ENCODE peak calls at places on chromosomes 16 and 17, in four cellular contexts. H is ovary, P is thoracic aorta, I is breast epithelium. A is an unnamed sample. For H3K4me1, the result is how much of the 10 kb centered on the place peaks cover.

GRCh38 chr17:21166599-21167265 is 40.0 kb downstream of the DHRS7B start:
- DNase-seq in I (no peak), H (no peak), P (no peak), A (no peak)

GRCh38 chr16:69466547-69466946 is 42.1 kb downstream of the CYB5B start:
- DNase-seq in P (no peak), H (no peak), I (no peak), A (no peak)

GRCh38 chr17:60158751-60159478 is 9.1 kb downstream of the CA4 start:
- DNase-seq in I (no peak), H (no peak), P (no peak), A (no peak)

GRCh38 chr16:67931712-67932461 is at the start of gene CTRL:
- DNase-seq in P (no peak), I (no peak), H (no peak), A (no peak)

GRCh38 chr16:76940251-76940650 is 250.7 kb upstream of the MON1B start:
- DNase-seq in P (no peak), I (no peak), H (no peak), A (no peak)

GRCh38 chr17:63944736-63945499 is 12.8 kb upstream of the CD79B start:
- DNase-seq in H (no peak), I (no peak), P (no peak), A (no peak)

GRCh38 chr17:17710728-17711541 is 29.7 kb downstream of the RAI1 start:
- DNase-seq in H (no peak), P (peak), I (peak), A (peak)

GRCh38 chr16:12090162-12090552 is 113.6 kb downstream of the SNX29 start:
- DNase-seq in P (no peak), I (peak), H (no peak), A (no peak)

GRCh38 chr17:4789951-4790704 is 1.4 kb downstream of the GLTPD2 start:
- DNase-seq in P (peak), H (peak), I (peak), A (peak)

GRCh38 chr17:4789701-4789950 is 862 bp downstream of the GLTPD2 start:
- DNase-seq in I (no peak), P (no peak), H (no peak), A (no peak)

GRCh38 chr17:4788807-4789700 is at the start of gene GLTPD2:
- DNase-seq in P (no peak), H (no peak), I (no peak), A (peak)

GRCh38 chr17:4788159-4788806 is 481 bp upstream of the GLTPD2 start:
- DNase-seq in P (no peak), I (no peak), H (no peak), A (no peak)

DNA sequence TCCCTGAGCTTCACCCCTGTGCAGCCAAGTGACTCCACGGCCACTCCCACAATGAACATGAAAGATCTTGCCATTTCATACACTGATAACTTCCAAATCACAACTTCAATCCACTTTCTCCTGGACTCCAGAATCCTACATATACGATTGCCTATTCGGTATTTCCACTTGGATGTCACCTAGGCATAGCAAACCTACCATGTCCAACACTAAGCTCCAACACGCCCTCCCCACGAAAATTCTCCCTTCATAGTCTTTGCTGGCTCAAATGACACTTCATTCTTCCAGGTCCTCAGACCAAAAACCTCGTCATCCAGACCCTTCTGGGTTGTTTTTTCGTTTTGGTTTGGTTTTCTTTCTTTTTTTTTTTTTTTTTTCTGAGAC is 1.9 kb downstream of the GLTPD2 start:
- DNase-seq in I (no peak), P (no peak), H (no peak), A (no peak)
- H3K27ac ChIP-seq in I (peak), P (peak), H (peak), A (no peak)

DNA sequence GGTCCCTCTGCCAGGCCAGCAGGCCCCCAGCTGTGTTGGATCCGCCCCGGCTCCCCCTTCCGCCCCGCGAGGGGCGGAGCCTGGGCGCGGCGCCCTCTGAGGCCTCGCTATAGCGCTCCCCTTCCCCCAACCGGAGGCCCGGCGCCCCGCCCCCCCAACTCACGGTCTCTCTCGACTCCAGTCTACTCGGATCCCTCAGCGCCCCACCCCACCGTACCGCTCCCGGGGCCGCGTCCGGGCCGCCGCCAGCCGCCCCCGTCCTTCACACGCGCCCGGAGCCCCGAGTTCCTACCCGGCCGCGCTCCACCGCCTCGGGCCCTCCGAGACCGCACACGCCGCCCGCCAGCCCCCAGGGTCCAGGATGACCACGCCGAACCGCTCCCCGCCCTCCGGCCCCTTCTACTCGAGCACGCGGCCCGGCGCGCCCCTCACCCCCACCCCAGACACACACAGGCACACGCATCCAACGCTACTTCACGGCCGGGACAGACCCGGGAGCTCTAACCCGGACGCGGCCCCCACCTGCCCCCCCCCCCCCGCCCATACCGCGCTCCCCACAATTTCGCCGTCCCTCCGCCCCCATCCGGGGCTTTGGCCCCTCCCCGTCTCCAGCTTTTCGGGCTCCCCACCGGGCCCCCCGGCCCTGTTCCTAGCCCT is 1.4 kb downstream of the PHF23 start:
- DNase-seq in H (peak), P (no peak), I (no peak), A (no peak)
- H3K4me1 ChIP-seq in H (under half), P (under half), I (under half), A (under half)

GRCh38 chr17:48554412-48555090 is 9.6 kb upstream of the HOXB2 start:
- DNase-seq in H (no peak), I (no peak), P (no peak), A (no peak)

GRCh38 chr17:48552453-48553189 is 7.7 kb upstream of the HOXB2 start:
- DNase-seq in H (no peak), I (no peak), P (no peak), A (no peak)

GRCh38 chr17:48553190-48553547 is 8.3 kb upstream of the HOXB2 start:
- DNase-seq in P (no peak), I (no peak), H (no peak), A (no peak)

GRCh38 chr17:48555183-48555615 is 10.3 kb upstream of the HOXB2 start:
- DNase-seq in H (no peak), I (no peak), P (no peak), A (no peak)

GRCh38 chr17:48553837-48554236 is 8.9 kb upstream of the HOXB2 start:
- DNase-seq in P (no peak), I (no peak), H (no peak), A (no peak)
- H3K27ac ChIP-seq in P (peak), I (peak), H (no peak), A (no peak)

GRCh38 chr16:24730914-24731313 is 1.5 kb downstream of the TNRC6A start:
- DNase-seq in I (no peak), P (no peak), H (no peak), A (no peak)

GRCh38 chr16:24729243-24729966 is at the start of gene TNRC6A:
- DNase-seq in H (peak), I (peak), P (peak), A (peak)

GRCh38 chr16:24734382-24734781 is 4.9 kb downstream of the TNRC6A start:
- DNase-seq in H (no peak), P (no peak), I (no peak), A (no peak)

GRCh38 chr16:24729967-24730815 is 740 bp downstream of the TNRC6A start:
- DNase-seq in H (peak), P (no peak), I (no peak), A (no peak)

GRCh38 chr16:24731722-24732419 is 2.4 kb downstream of the TNRC6A start:
- DNase-seq in P (no peak), I (no peak), H (peak), A (no peak)
- H3K4me1 ChIP-seq in P (under half), I (under half), H (under half), A (under half)

DNA sequence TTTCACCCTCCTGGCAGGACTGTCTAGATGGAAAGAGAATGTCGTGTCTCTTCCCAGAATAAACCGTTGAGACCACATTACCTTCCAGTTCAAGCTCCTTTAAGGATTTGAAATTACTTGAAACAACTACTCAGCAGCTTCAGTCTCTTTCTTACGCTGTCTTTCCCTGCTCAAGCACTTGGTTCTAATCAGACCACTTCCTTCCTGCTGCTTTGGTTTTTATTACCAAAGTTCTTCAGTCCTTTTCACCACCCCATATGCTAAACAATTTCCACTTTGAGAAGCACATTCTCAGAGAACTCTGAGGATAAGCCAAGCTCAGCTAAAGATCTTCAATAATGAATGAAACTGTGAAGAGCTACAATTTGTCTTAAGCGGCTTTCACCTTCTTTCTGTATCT is 105.4 kb downstream of the STX8 start:
- DNase-seq in I (no peak), P (no peak), H (no peak), A (no peak)
- H3K27ac ChIP-seq in I (no peak), P (no peak), H (no peak), A (no peak)

GRCh38 chr17:57475786-57476185 is 219.5 kb downstream of the MSI2 start:
- DNase-seq in P (no peak), I (no peak), H (no peak), A (no peak)
- H3K4me1 ChIP-seq in P (under half), I (under half), H (under half), A (under half)

DNA sequence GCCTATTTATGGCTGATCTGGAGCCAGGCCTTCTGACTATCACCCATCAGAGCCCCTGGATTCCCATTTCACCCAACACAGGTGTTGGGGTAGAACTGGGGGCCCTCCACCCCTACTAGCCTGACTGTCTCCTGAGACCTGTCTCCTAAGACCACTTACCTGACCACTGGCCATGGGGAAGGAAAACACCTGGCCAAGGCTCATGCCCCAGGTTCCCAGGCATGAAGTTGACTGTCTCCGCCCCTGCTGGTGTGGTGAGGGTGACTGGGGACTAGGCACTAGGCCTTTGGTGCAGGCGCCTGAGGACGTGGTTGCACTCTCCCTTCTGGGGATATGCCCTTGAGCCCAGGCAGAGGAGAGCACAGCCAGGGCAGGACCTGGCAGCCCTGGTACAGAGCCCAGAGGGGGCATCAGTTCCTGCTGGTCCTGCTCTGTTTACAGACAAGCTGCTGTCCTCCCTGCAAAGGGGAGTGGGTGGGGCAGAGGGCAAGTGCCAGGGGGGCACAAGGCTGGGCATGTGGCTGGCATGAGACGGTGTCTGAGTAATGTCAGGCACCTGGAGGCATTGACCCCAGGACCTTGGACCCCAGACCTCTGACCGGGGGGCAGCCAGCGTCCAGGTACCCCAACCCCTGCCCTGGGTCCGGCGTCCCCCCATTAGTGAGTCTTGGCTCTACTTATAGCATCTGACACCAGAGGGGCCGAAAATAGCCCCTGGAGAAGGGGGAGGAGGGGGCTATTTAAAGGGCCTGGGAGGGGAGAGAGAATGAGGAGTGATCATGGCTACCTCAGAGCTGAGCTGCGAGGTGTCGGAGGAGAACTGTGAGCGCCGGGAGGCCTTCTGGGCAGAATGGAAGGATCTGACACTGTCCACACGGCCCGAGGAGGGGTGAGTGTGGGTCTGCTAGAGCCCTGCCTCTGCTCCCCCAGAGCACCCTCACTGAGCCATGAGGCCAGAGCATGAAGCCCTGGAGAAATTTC is at the start of gene TCAP:
- DNase-seq in H (no peak), I (no peak), P (no peak), A (no peak)
- H3K27ac ChIP-seq in H (no peak), I (peak), P (peak), A (no peak)

GRCh38 chr16:85112364-85112763 is at the start of gene CIBAR2:
- DNase-seq in I (no peak), H (no peak), P (no peak), A (no peak)

GRCh38 chr16:85111184-85111583 is 1.1 kb downstream of the CIBAR2 start:
- DNase-seq in H (no peak), P (no peak), I (no peak), A (no peak)

GRCh38 chr16:85114909-85115567 is 2.8 kb upstream of the CIBAR2 start:
- DNase-seq in I (peak), H (peak), P (peak), A (peak)

GRCh38 chr16:85113913-85114312 is 1.6 kb upstream of the CIBAR2 start:
- DNase-seq in H (no peak), I (no peak), P (no peak), A (no peak)

GRCh38 chr16:85113168-85113733 is 979 bp upstream of the CIBAR2 start:
- DNase-seq in P (no peak), H (no peak), I (no peak), A (no peak)
- H3K4me1 ChIP-seq in P (under half), H (under half), I (under half), A (under half)

A was measured in foreskin keratinocyte.